ENCODE peak calls at places on chromosomes 7 and 10, in eight cellular contexts. N, K, U, W, F, O, V and A are unnamed samples.

GRCh38 chr10:52566471-52567246 is 205.9 kb downstream of the MBL2 start:
- DNase-seq in V (no peak), U (no peak), W (no peak), O (no peak), K (peak; percentile 68), N (no peak), F (peak; percentile 81), A (no peak)

GRCh38 chr10:98513704-98514103 is 67.0 kb upstream of the HPS1 start:
- DNase-seq in N (no peak), F (no peak), V (no peak), U (no peak), W (no peak), K (no peak), O (no peak), A (no peak)

GRCh38 chr7:76053461-76053860 is 5.6 kb downstream of the MDH2 start:
- DNase-seq in K (no peak), F (no peak), O (no peak), U (no peak), V (no peak), W (no peak), N (no peak), A (no peak)

GRCh38 chr7:45923290-45923689 is 2.2 kb upstream of the IGFBP3 start:
- DNase-seq in W (peak; percentile 43), K (peak; percentile 70), O (peak; percentile 76), N (peak; percentile 74), U (peak; percentile 75), F (peak; percentile 78), V (no peak), A (peak; percentile 73)

GRCh38 chr7:142142702-142143101 is 31.2 kb downstream of the MGAM2 start:
- DNase-seq in N (no peak), W (no peak), U (no peak), K (no peak), F (no peak), O (no peak), V (no peak), A (no peak)

GRCh38 chr10:61733358-61733940 is 70.7 kb downstream of the CABCOCO1 start:
- DNase-seq in W (no peak), V (peak; percentile 20), K (peak; percentile 67), F (peak; percentile 66), N (no peak), U (no peak), O (peak; percentile 10), A (no peak)

GRCh38 chr7:95811846-95812445 is 39.6 kb downstream of the DYNC1I1 start:
- DNase-seq in W (no peak), O (no peak), K (peak; percentile 47), F (no peak), U (no peak), N (no peak), V (no peak), A (no peak)

GRCh38 chr10:110775406-110775805 is 96.3 kb upstream of the PDCD4 start:
- DNase-seq in V (no peak), N (no peak), F (no peak), U (no peak), O (no peak), K (no peak), W (no peak), A (no peak)

GRCh38 chr7:379456-380225 is 89.7 kb downstream of the FOXL3 start:
- DNase-seq in U (no peak), W (no peak), F (no peak), V (no peak), K (no peak), O (peak; percentile 6), N (peak; percentile 52), A (no peak)

GRCh38 chr7:149685455-149685854 is 87.9 kb downstream of the ZNF467 start:
- DNase-seq in O (no peak), W (no peak), V (no peak), F (no peak), N (no peak), U (no peak), K (peak; percentile 62), A (no peak)

GRCh38 chr10:3568983-3569382 is 216.0 kb downstream of the KLF6 start:
- DNase-seq in W (no peak), U (no peak), O (no peak), N (no peak), F (no peak), K (no peak), V (no peak), A (no peak)

GRCh38 chr7:30983042-30983913 is 19.5 kb downstream of the GHRHR start:
- DNase-seq in V (peak; percentile 97), N (peak; percentile 80), W (peak; percentile 58), F (peak; percentile 67), O (peak; percentile 78), U (peak; percentile 82), K (peak; percentile 80), A (peak; percentile 76)

GRCh38 chr7:83693281-83693680 is 44.3 kb upstream of the SEMA3E start:
- DNase-seq in V (no peak), F (no peak), N (no peak), K (no peak), O (no peak), U (no peak), W (no peak), A (no peak)

DNA sequence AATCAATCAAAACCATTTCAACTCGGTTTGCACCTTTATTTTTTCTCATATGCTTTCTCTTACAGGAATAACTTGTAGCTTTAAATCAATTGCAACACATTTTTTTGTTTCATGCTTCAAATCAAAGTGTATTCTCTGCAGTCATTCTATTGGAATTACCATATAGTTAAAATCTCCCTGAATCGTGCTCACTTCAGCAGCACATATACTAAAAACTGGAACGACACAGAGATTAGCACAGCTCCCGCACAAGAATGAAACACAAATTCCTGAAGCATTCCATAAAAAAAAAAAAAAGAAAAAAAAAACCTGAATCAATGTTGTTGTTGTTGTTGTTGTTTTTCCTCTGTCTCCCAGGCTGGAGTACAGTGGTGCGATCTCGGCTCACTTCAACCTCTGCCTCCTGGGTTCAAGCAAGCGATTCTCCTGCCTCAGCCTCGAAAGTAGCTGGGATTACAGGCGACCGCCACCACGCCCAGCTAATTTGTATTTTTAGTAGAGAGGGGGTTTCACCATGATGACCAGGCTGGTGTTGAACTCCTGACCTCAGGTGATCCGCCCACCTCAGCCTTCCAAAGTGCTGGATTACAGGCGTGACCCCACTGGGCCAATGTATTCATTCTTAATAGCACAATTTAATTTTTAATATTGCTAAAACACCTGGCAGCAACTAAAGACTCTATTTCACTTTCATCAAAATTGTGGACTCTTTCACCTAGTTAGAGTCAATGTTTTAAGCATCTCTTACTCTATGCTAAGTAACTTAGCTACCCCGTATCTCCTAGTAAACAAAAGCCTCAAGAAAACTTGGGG is 26.3 kb downstream of the ANKRD61 start:
- DNase-seq in N (no peak), V (no peak), W (no peak), U (no peak), F (peak; percentile 9), O (no peak), K (no peak), A (no peak)
- H3K4me3 ChIP-seq in N (peak overlapping the region; percentile 85), V (peak overlapping the region; percentile 90), W (peak overlapping the region; percentile 75), U (peak overlapping the region; percentile 89), F (peak overlapping the region; percentile 78), O (peak overlapping the region; percentile 99), K (peak overlapping the region; percentile 82), A (no peak overlapping the region)

GRCh38 chr10:90813592-90814365 is 44.1 kb downstream of the HTR7 start:
- DNase-seq in N (no peak), K (peak; percentile 3), F (no peak), O (no peak), U (no peak), W (no peak), V (no peak), A (no peak)
- H3K4me3 ChIP-seq in N (no peak overlapping the region), K (no peak overlapping the region), F (no peak overlapping the region), O (no peak overlapping the region), U (no peak overlapping the region), W (no peak overlapping the region), V (no peak overlapping the region), A (no peak overlapping the region)

GRCh38 chr10:11167233-11167979 is 149.7 kb downstream of the CELF2 start:
- DNase-seq in U (no peak), F (no peak), W (no peak), K (no peak), O (no peak), N (no peak), V (no peak), A (no peak)
- H3K4me3 ChIP-seq in U (peak overlapping the region; percentile 72), F (no peak overlapping the region), W (peak overlapping the region; percentile 55), K (no peak overlapping the region), O (peak overlapping the region; percentile 87), N (peak overlapping the region; percentile 3), V (no peak overlapping the region), A (no peak overlapping the region)

GRCh38 chr7:25854059-25854458 is 297.9 kb upstream of the NFE2L3 start:
- DNase-seq in U (no peak), O (no peak), K (no peak), W (no peak), V (no peak), F (no peak), N (no peak), A (no peak)
- H3K4me3 ChIP-seq in U (no peak overlapping the region), O (no peak overlapping the region), K (peak overlapping the region; percentile 5), W (no peak overlapping the region), V (no peak overlapping the region), F (no peak overlapping the region), N (no peak overlapping the region), A (no peak overlapping the region)